ENCODE peak calls at places on chromosomes 2 and 18, in ten cellular contexts. X, U, L, T, J, F, V, D, O and A are unnamed samples.

GRCh38 chr2:233079473-233079877 is 19.3 kb downstream of the INPP5D start:
- DNase-seq in L (peak), F (no peak), O (no peak), T (no peak), U (no peak), J (no peak), D (peak), X (no peak), V (no peak), A (peak)

GRCh38 chr2:223701761-223702160 is 99.6 kb upstream of the SCG2 start:
- DNase-seq in V (no peak), U (no peak), D (no peak), T (no peak), J (no peak), F (no peak), L (no peak), O (no peak), X (no peak), A (no peak)

GRCh38 chr2:60484080-60484737 is 69.2 kb downstream of the BCL11A start:
- DNase-seq in T (no peak), J (no peak), L (no peak), U (peak), D (no peak), O (no peak), V (no peak), X (no peak), F (no peak), A (no peak)

GRCh38 chr2:189231719-189232323 is 52.3 kb upstream of the COL5A2 start:
- DNase-seq in X (no peak), J (no peak), L (no peak), T (no peak), U (no peak), V (no peak), O (no peak), D (no peak), F (no peak), A (no peak)

GRCh38 chr2:97011977-97012569 is 25.7 kb upstream of the FAM178B start:
- DNase-seq in U (peak), D (no peak), L (no peak), F (peak), J (no peak), O (peak), V (peak), T (no peak), X (no peak), A (no peak)

GRCh38 chr2:172247203-172247602 is 144.5 kb upstream of the DLX2 start:
- DNase-seq in J (no peak), F (no peak), V (no peak), O (no peak), D (no peak), X (no peak), T (no peak), L (no peak), U (no peak), A (no peak)

GRCh38 chr2:74890711-74891110 is 56.8 kb downstream of the HK2 start:
- DNase-seq in F (no peak), V (no peak), J (no peak), L (no peak), T (no peak), O (no peak), X (no peak), U (no peak), D (no peak), A (no peak)

GRCh38 chr18:34709631-34710429 is at the start of gene DTNA:
- DNase-seq in D (no peak), U (peak), O (peak), L (no peak), F (peak), V (peak), J (no peak), X (no peak), T (no peak), A (no peak)

GRCh38 chr2:37324536-37324785 is 172 bp downstream of the PRKD3 start:
- DNase-seq in D (peak), O (peak), V (no peak), T (no peak), U (no peak), F (no peak), X (peak), L (peak), J (peak), A (peak)

GRCh38 chr2:99417396-99417795 is 72.4 kb downstream of the REV1 start:
- DNase-seq in L (no peak), U (no peak), T (no peak), D (no peak), J (no peak), V (no peak), O (no peak), F (no peak), X (no peak), A (no peak)

GRCh38 chr2:130327703-130328527 is 14.8 kb upstream of the IMP4 start:
- DNase-seq in X (no peak), T (no peak), O (no peak), V (no peak), F (no peak), U (peak), D (no peak), L (no peak), J (no peak), A (no peak)

GRCh38 chr2:197978971-197979370 is 174.6 kb downstream of the PLCL1 start:
- DNase-seq in V (no peak), O (no peak), D (no peak), L (no peak), F (no peak), T (no peak), J (no peak), U (no peak), X (no peak), A (no peak)

GRCh38 chr2:219119422-219120043 is 41.1 kb downstream of the NHEJ1 start:
- DNase-seq in J (peak), F (no peak), T (no peak), X (peak), D (peak), L (no peak), V (peak), O (peak), U (peak), A (peak)